ENCODE peak calls at places on chromosome 3, in seven cellular contexts. H is activated B cell treated with CpG ODN at 0.5 μM for 24 hours, L is BJ, Z is A673, G is body of pancreas, Q is sigmoid colon, F is fibroblast of mammary gland. U is an unnamed sample.

GRCh38 chr3:108500728-108501127 is 9.7 kb downstream of the MYH15 start:
- DNase-seq in H (no peak), L (no peak), Z (no peak), G (no peak), Q (no peak), F (peak), U (no peak)

GRCh38 chr3:128922804-128923459 is 43.5 kb downstream of the ACAD9 start:
- DNase-seq in H (no peak), L (no peak), Z (no peak), G (no peak), Q (no peak), F (no peak), U (no peak)

GRCh38 chr3:189355481-189356201 is 183.9 kb downstream of the TPRG1 start:
- DNase-seq in H (no peak), L (no peak), Z (no peak), G (no peak), Q (no peak), F (peak), U (no peak)

GRCh38 chr3:183857863-183858262 is 26.8 kb downstream of the PARL start:
- DNase-seq in H (no peak), L (no peak), Z (no peak), G (no peak), Q (no peak), F (no peak), U (no peak)

GRCh38 chr3:72438072-72438471 is 410.2 kb downstream of the SHQ1 start:
- DNase-seq in H (no peak), L (no peak), Z (no peak), G (no peak), Q (no peak), F (no peak), U (no peak)

GRCh38 chr3:107367353-107367752 is 9.9 kb upstream of the CCDC54 start:
- DNase-seq in H (no peak), L (peak), Z (peak), G (peak), Q (no peak), F (peak), U (no peak)

GRCh38 chr3:45224824-45225464 is 1.1 kb downstream of the TMEM158 start:
- DNase-seq in H (peak), L (no peak), Z (peak), G (peak), Q (peak), F (peak), U (peak)

GRCh38 chr3:154131850-154132249 is 10.7 kb downstream of the ARHGEF26 start:
- DNase-seq in H (no peak), L (no peak), Z (no peak), G (no peak), Q (no peak), F (no peak), U (no peak)

GRCh38 chr3:89656388-89656787 is 549.0 kb downstream of the EPHA3 start:
- DNase-seq in H (no peak), L (no peak), Z (no peak), G (no peak), Q (no peak), F (no peak), U (no peak)

GRCh38 chr3:122794779-122795673 is at the start of gene SLC49A4:
- DNase-seq in H (peak), L (no peak), Z (peak), G (peak), Q (peak), F (peak), U (peak)

GRCh38 chr3:79247367-79248103 is 520.3 kb downstream of the ROBO1 start:
- DNase-seq in H (no peak), L (peak), Z (peak), G (peak), Q (peak), F (peak), U (no peak)

GRCh38 chr3:414063-414462 is 217.5 kb downstream of the CHL1 start:
- DNase-seq in H (no peak), L (no peak), Z (peak), G (no peak), Q (no peak), F (peak), U (no peak)
- TF ChIP-seq CTCF in H (no peak), L (no peak), Z (peak), G (no peak), Q (no peak), F (peak), U (peak)

GRCh38 chr3:73609655-73610054 is 15.1 kb downstream of the PDZRN3 start:
- DNase-seq in H (no peak), L (no peak), Z (no peak), G (no peak), Q (no peak), F (no peak), U (no peak)

GRCh38 chr3:73614385-73614784 is 10.4 kb downstream of the PDZRN3 start:
- DNase-seq in H (no peak), L (no peak), Z (no peak), G (peak), Q (peak), F (peak), U (no peak)

GRCh38 chr3:73608805-73609641 is 15.7 kb downstream of the PDZRN3 start:
- DNase-seq in H (no peak), L (no peak), Z (no peak), G (no peak), Q (no peak), F (no peak), U (no peak)

GRCh38 chr3:73611176-73611575 is 13.6 kb downstream of the PDZRN3 start:
- DNase-seq in H (no peak), L (no peak), Z (no peak), G (no peak), Q (no peak), F (peak), U (no peak)

DNA sequence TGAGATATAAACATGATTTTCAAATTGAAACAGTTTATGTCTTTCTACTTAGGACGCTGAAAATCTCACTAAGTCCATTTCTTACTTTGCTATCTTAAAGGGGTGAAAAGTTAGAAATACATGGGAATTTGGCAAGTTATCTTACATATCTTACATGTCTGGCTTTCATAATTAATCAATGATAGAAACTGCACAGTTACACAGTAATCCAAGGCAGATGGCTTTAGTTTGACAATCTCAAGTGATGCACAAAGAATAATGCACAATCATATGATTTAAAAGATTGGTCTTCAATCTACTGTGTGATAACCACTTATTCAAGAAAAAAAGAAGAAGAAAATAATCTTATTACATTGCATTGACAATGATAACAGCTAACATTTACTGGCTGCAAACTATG is 14.2 kb downstream of the PDZRN3 start:
- DNase-seq in H (no peak), L (no peak), Z (no peak), G (no peak), Q (no peak), F (no peak), U (no peak)
- TF ChIP-seq CTCF in H (no peak), L (no peak), Z (no peak), G (no peak), Q (no peak), F (no peak), U (no peak)

GRCh38 chr3:58214484-58215316 is 3.9 kb upstream of the DNASE1L3 start:
- DNase-seq in H (peak), L (no peak), Z (no peak), G (no peak), Q (no peak), F (peak), U (peak)
- TF ChIP-seq CTCF in H (no peak), L (no peak), Z (no peak), G (no peak), Q (no peak), F (no peak), U (peak)

GRCh38 chr3:8733332-8734094 is at the start of gene CAV3:
- DNase-seq in H (no peak), L (no peak), Z (no peak), G (no peak), Q (no peak), F (no peak), U (no peak)
- TF ChIP-seq CTCF in H (no peak), L (no peak), Z (no peak), G (no peak), Q (no peak), F (no peak), U (no peak)

DNA sequence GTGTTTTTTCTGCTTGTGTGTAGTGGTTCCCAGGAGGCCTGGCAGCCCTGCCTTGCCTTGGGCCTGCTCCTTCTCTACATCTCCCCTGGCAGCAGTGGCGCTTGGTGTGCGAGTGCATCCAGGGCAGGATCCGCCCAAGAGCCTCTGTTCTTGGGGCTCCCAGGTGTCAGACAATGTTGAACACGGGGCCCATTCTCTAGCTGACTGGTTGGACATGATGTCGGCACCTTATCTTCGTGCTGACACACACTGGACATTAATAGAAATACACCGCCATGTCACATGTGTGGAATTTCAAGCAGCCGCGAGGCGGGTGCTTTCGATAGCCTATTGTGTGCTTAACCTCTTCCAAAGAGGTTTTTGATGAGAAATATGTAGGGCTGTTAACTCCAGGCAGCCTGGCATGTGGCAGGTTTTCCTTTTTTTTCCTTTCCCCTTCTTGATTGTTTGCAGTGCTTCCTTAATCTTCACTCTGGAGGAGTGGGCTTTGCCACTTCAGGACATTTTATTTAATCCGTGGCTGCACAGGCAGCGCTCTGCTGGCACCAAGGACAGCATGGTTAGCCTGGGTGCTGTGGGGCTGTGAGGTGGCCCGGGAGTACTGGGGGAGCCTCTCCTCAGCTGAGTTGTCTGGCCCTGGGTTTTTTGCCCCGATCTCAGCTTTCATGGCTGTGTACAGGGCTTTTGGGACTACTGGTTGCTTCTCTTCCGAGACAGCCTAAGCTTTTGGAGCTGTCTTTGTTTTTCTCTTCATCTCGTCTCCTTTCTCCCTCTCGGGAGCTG is 42.5 kb downstream of the CHCHD6 start:
- DNase-seq in H (no peak), L (peak), Z (no peak), G (peak), Q (no peak), F (peak), U (no peak)
- TF ChIP-seq CTCF in H (no peak), L (peak), Z (no peak), G (no peak), Q (no peak), F (no peak), U (no peak)

GRCh38 chr3:37456270-37456708 is 281.9 kb upstream of the LRRFIP2 start:
- DNase-seq in H (no peak), L (no peak), Z (peak), G (peak), Q (peak), F (peak), U (no peak)

GRCh38 chr3:37456791-37457190 is 282.4 kb upstream of the LRRFIP2 start:
- DNase-seq in H (no peak), L (no peak), Z (no peak), G (no peak), Q (no peak), F (no peak), U (no peak)

GRCh38 chr3:37457392-37458065 is 283.1 kb upstream of the LRRFIP2 start:
- DNase-seq in H (no peak), L (no peak), Z (peak), G (no peak), Q (no peak), F (no peak), U (no peak)

GRCh38 chr3:37458162-37458895 is 283.9 kb upstream of the LRRFIP2 start:
- DNase-seq in H (no peak), L (no peak), Z (no peak), G (peak), Q (peak), F (peak), U (no peak)

GRCh38 chr3:37453393-37454391 is 279.3 kb upstream of the LRRFIP2 start:
- DNase-seq in H (no peak), L (no peak), Z (peak), G (peak), Q (peak), F (no peak), U (no peak)
- TF ChIP-seq CTCF in H (no peak), L (no peak), Z (no peak), G (no peak), Q (no peak), F (no peak), U (no peak)

U was measured in CD14-positive monocyte.